ENCODE peak calls at places on chromosomes 2 and 18, in six cellular contexts. F is LoVo; K is mucosa of descending colon; U is Right ventricle myocardium superior; Y is posterior vena cava; W is stimulated activated CD8-positive, alpha-beta memory T cell treated with anti-CD3 and anti-CD28 coated beads, Interleukin-15, amount 100 ng/mL, for 1 hour. D is an unnamed sample.

GRCh38 chr2:181174880-181175590 is 194.6 kb downstream of the UBE2E3 start:
- DNase-seq in F (no peak), K (no peak), U (no peak), Y (no peak), W (no peak), D (no peak)

GRCh38 chr2:170582747-170583463 is 132.2 kb upstream of the SP5 start:
- DNase-seq in F (no peak), K (no peak), U (no peak), Y (no peak), W (no peak), D (no peak)

GRCh38 chr2:114373591-114373990 is 68.8 kb upstream of the DPP10 start:
- DNase-seq in F (no peak), K (no peak), U (no peak), Y (no peak), W (no peak), D (no peak)

GRCh38 chr18:79642626-79643025 is 37.0 kb upstream of the CTDP1 start:
- DNase-seq in F (no peak), K (no peak), U (no peak), Y (no peak), W (no peak), D (no peak)

GRCh38 chr2:58903427-58903826 is 662.3 kb upstream of the FANCL start:
- DNase-seq in F (no peak), K (no peak), U (no peak), Y (no peak), W (no peak), D (no peak)

GRCh38 chr2:127255146-127255545 is 35.0 kb upstream of the CYP27C1 start:
- DNase-seq in F (no peak), K (no peak), U (no peak), Y (no peak), W (no peak), D (no peak)

GRCh38 chr2:68225119-68225632 is 27.2 kb downstream of the PPP3R1 start:
- DNase-seq in F (peak), K (no peak), U (no peak), Y (no peak), W (no peak), D (no peak)

GRCh38 chr2:54473876-54474275 is 17.7 kb downstream of the SPTBN1 start:
- DNase-seq in F (no peak), K (no peak), U (no peak), Y (no peak), W (no peak), D (no peak)

GRCh38 chr2:170878505-170878904 is 50.5 kb upstream of the GORASP2 start:
- DNase-seq in F (no peak), K (no peak), U (no peak), Y (no peak), W (no peak), D (no peak)

GRCh38 chr2:237927986-237928385 is 38.8 kb upstream of the UBE2F start:
- DNase-seq in F (no peak), K (no peak), U (no peak), Y (no peak), W (no peak), D (no peak)

GRCh38 chr2:37472959-37473358 is 128.5 kb downstream of the QPCT start:
- DNase-seq in F (no peak), K (no peak), U (no peak), Y (no peak), W (no peak), D (no peak)

GRCh38 chr2:150610670-150611279 is 123.3 kb upstream of the RND3 start:
- DNase-seq in F (peak), K (peak), U (no peak), Y (no peak), W (no peak), D (no peak)

GRCh38 chr18:77065221-77065981 is 67.2 kb downstream of the MBP start:
- DNase-seq in F (peak), K (no peak), U (peak), Y (peak), W (no peak), D (peak)

GRCh38 chr18:57982372-57983021 is 61.5 kb upstream of the NEDD4L start:
- DNase-seq in F (no peak), K (no peak), U (no peak), Y (no peak), W (no peak), D (no peak)

GRCh38 chr2:112644155-112644932 is 1.4 kb upstream of the SLC20A1 start:
- DNase-seq in F (peak), K (no peak), U (no peak), Y (no peak), W (no peak), D (peak)

GRCh38 chr2:10220516-10221391 is 82.0 kb upstream of the HPCAL1 start:
- DNase-seq in F (no peak), K (no peak), U (no peak), Y (peak), W (no peak), D (no peak)

GRCh38 chr2:121898483-121898882 is 143.0 kb downstream of the TSN start:
- DNase-seq in F (no peak), K (no peak), U (no peak), Y (no peak), W (no peak), D (no peak)